ENCODE peak calls at places on chromosomes 6 and 20, in five cellular contexts. H is right cardiac atrium; I is body of pancreas; J is CD8-positive, alpha-beta memory T cell; X is trophoblast cell. N is an unnamed sample.

GRCh38 chr6:139303176-139303575 is 11.4 kb upstream of the TXLNB start:
- DNase-seq in H (no peak), I (no peak), J (no peak), X (no peak), N (no peak)

GRCh38 chr20:57560554-57561355 is at the start of gene PCK1:
- DNase-seq in H (peak; percentile 81), I (peak; percentile 80), J (no peak), X (no peak), N (no peak)

GRCh38 chr20:20226554-20226953 is 141.3 kb upstream of the INSM1 start:
- DNase-seq in H (no peak), I (no peak), J (no peak), X (no peak), N (no peak)

GRCh38 chr20:37803476-37804307 is 99.2 kb upstream of the VSTM2L start:
- DNase-seq in H (no peak), I (no peak), J (no peak), X (no peak), N (no peak)

GRCh38 chr20:40960101-40960500 is 68.5 kb upstream of the TOP1 start:
- DNase-seq in H (no peak), I (no peak), J (no peak), X (no peak), N (no peak)

GRCh38 chr20:51054233-51054632 is 31.3 kb upstream of the KCNG1 start:
- DNase-seq in H (no peak), I (no peak), J (no peak), X (no peak), N (no peak)

GRCh38 chr6:4059115-4059777 is 19.7 kb downstream of the FAM217A start:
- DNase-seq in H (no peak), I (no peak), J (no peak), X (no peak), N (no peak)

GRCh38 chr6:11354019-11354418 is 121.6 kb upstream of the NEDD9 start:
- DNase-seq in H (peak; percentile 62), I (no peak), J (no peak), X (peak; percentile 13), N (no peak)

GRCh38 chr6:32685603-32686002 is 19.1 kb upstream of the HLA-DQB1 start:
- DNase-seq in H (no peak), I (no peak), J (no peak), X (peak; percentile 22), N (no peak)

GRCh38 chr20:1674990-1675389 is 17.4 kb upstream of the SIRPG start:
- DNase-seq in H (no peak), I (no peak), J (no peak), X (no peak), N (no peak)

GRCh38 chr20:1671891-1672669 is 14.5 kb upstream of the SIRPG start:
- DNase-seq in H (no peak), I (no peak), J (no peak), X (no peak), N (no peak)

GRCh38 chr20:1673424-1673823 is 15.8 kb upstream of the SIRPG start:
- DNase-seq in H (no peak), I (no peak), J (no peak), X (no peak), N (no peak)

GRCh38 chr20:1674361-1674760 is 16.8 kb upstream of the SIRPG start:
- DNase-seq in H (peak; percentile 52), I (peak; percentile 6), J (no peak), X (no peak), N (no peak)

GRCh38 chr20:1672728-1673127 is 15.1 kb upstream of the SIRPG start:
- DNase-seq in H (no peak), I (no peak), J (no peak), X (no peak), N (no peak)
- H3K4me3 ChIP-seq in H (no peak overlapping the region), I (no peak overlapping the region), J (peak overlapping the region; percentile 6), X (no peak overlapping the region), N (no peak overlapping the region)

DNA sequence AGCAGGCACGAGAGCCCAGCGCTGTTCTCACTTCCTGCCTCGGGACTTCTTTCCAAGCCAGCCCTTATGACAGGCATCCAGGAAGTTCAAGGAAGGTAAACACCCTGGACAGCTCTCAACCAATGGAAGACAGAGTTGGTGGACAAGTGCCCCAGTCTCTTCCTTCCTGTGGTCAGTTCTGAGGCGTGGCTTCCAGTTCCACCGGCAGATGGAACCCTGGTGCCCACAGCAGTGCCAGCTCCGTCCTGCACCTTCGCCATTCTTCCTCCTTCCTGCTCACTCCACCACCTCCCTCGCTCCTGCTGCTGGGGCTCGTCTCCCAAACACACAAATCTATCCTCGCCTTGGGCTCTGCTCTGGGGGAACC is 162.8 kb downstream of the GRM4 start:
- DNase-seq in H (no peak), I (peak; percentile 48), J (no peak), X (peak; percentile 43), N (no peak)
- H3K27me3 ChIP-seq in H (no peaks in the 10 kb centered on the region), I (no peaks in the 10 kb centered on the region), J (no peaks in the 10 kb centered on the region), X (no peaks in the 10 kb centered on the region), N (no peaks in the 10 kb centered on the region)

DNA sequence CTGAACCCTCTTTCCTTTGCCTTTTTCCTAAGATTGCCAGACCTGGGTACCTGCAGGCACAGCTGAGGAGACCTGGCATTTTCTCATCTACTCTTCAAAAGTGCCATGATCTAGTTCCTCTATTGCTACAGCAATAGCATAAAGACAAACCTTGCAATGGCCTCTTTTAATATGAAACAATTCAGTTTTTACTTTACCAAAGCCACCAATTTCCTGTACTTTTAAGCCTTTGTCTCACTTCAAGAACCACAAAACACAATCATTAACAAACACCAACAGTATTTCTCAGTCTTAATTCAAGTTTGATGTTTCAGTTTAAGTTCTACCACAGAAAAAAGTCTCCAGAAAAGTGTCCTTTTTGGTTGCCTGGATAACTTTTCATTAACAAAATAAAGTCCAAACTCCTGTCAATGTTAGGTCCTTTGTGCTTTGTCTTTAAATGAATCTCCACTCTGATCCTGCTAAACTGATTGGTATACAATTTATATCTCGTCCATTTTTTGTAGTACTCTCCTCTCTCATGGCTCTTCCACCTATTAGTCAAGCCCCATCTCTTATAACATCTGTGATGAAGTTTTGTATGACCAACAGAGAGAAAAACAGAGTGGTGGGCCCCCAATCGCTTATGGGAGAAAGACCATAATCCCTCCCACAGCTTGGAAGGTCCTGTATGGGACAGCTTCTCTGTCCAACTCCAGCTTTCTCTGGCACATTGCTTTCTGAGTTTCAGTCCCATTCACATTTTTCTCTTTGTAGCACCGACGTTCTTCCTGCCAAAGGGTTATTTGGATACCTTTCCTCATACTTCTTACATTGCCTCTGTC is 50.5 kb upstream of the THEMIS start:
- DNase-seq in H (no peak), I (no peak), J (no peak), X (peak; percentile 50), N (no peak)
- H3K27ac ChIP-seq in H (no peak overlapping the region), I (no peak overlapping the region), J (peak overlapping the region; percentile 34), X (no peak overlapping the region), N (no peak overlapping the region)

GRCh38 chr20:63218701-63219446 is 2.9 kb upstream of the YTHDF1 start:
- DNase-seq in H (peak; percentile 18), I (no peak), J (no peak), X (no peak), N (no peak)
- H3K4me3 ChIP-seq in H (no peak overlapping the region), I (no peak overlapping the region), J (no peak overlapping the region), X (no peak overlapping the region), N (no peak overlapping the region)

N was measured in esophagus squamous epithelium.